ENCODE peak calls at places on chromosomes 2 and 18, in seven cellular contexts. One of them, this sample, is unnamed.

GRCh38 chr2:127085260-127085666 is 21.7 kb downstream of the BIN1 start:
- DNase-seq in activated naive CD4-positive, alpha-beta T cell treated with anti-CD3 and anti-CD28 coated beads for 36 hours: peak; percentile 32
- DNase-seq in HFFc6: peak; percentile 25
- DNase-seq in dermis blood vessel endothelial cell: no peak
- DNase-seq in GM10248: peak; percentile 52
- DNase-seq in memory B cell: no peak
- DNase-seq in stimulated activated CD8-positive, alpha-beta memory T cell treated with anti-CD3 and anti-CD28 coated beads, Interleukin-15, amount 100 ng/mL, for 24 hours: no peak
- DNase-seq in this sample: peak; percentile 68

GRCh38 chr2:165582863-165583506 is 113.5 kb downstream of the CSRNP3 start:
- DNase-seq in memory B cell: no peak
- DNase-seq in dermis blood vessel endothelial cell: no peak
- DNase-seq in stimulated activated CD8-positive, alpha-beta memory T cell treated with anti-CD3 and anti-CD28 coated beads, Interleukin-15, amount 100 ng/mL, for 24 hours: no peak
- DNase-seq in HFFc6: no peak
- DNase-seq in activated naive CD4-positive, alpha-beta T cell treated with anti-CD3 and anti-CD28 coated beads for 36 hours: no peak
- DNase-seq in GM10248: no peak
- DNase-seq in this sample: no peak

GRCh38 chr2:12498703-12499102 is 218.0 kb upstream of the TRIB2 start:
- DNase-seq in stimulated activated CD8-positive, alpha-beta memory T cell treated with anti-CD3 and anti-CD28 coated beads, Interleukin-15, amount 100 ng/mL, for 24 hours: no peak
- DNase-seq in HFFc6: peak; percentile 44
- DNase-seq in GM10248: no peak
- DNase-seq in activated naive CD4-positive, alpha-beta T cell treated with anti-CD3 and anti-CD28 coated beads for 36 hours: no peak
- DNase-seq in memory B cell: no peak
- DNase-seq in dermis blood vessel endothelial cell: peak; percentile 28
- DNase-seq in this sample: no peak

GRCh38 chr18:11251229-11251890 is 102.0 kb upstream of the PIEZO2 start:
- DNase-seq in memory B cell: no peak
- DNase-seq in GM10248: no peak
- DNase-seq in activated naive CD4-positive, alpha-beta T cell treated with anti-CD3 and anti-CD28 coated beads for 36 hours: no peak
- DNase-seq in dermis blood vessel endothelial cell: no peak
- DNase-seq in HFFc6: no peak
- DNase-seq in stimulated activated CD8-positive, alpha-beta memory T cell treated with anti-CD3 and anti-CD28 coated beads, Interleukin-15, amount 100 ng/mL, for 24 hours: no peak
- DNase-seq in this sample: no peak

GRCh38 chr18:79395761-79396404 is at the start of gene NFATC1:
- DNase-seq in stimulated activated CD8-positive, alpha-beta memory T cell treated with anti-CD3 and anti-CD28 coated beads, Interleukin-15, amount 100 ng/mL, for 24 hours: peak; percentile 55
- DNase-seq in activated naive CD4-positive, alpha-beta T cell treated with anti-CD3 and anti-CD28 coated beads for 36 hours: peak; percentile 92
- DNase-seq in GM10248: peak; percentile 83
- DNase-seq in HFFc6: peak; percentile 45
- DNase-seq in dermis blood vessel endothelial cell: peak; percentile 82
- DNase-seq in memory B cell: peak; percentile 75
- DNase-seq in this sample: peak; percentile 51

GRCh38 chr2:197515277-197515797 is 529 bp upstream of the MOB4 start:
- DNase-seq in memory B cell: no peak
- DNase-seq in GM10248: peak; percentile 14
- DNase-seq in activated naive CD4-positive, alpha-beta T cell treated with anti-CD3 and anti-CD28 coated beads for 36 hours: no peak
- DNase-seq in HFFc6: no peak
- DNase-seq in dermis blood vessel endothelial cell: no peak
- DNase-seq in stimulated activated CD8-positive, alpha-beta memory T cell treated with anti-CD3 and anti-CD28 coated beads, Interleukin-15, amount 100 ng/mL, for 24 hours: no peak
- DNase-seq in this sample: no peak

GRCh38 chr2:111523009-111523408 is 361.0 kb downstream of the ANAPC1 start:
- DNase-seq in HFFc6: no peak
- DNase-seq in activated naive CD4-positive, alpha-beta T cell treated with anti-CD3 and anti-CD28 coated beads for 36 hours: no peak
- DNase-seq in memory B cell: no peak
- DNase-seq in GM10248: no peak
- DNase-seq in dermis blood vessel endothelial cell: no peak
- DNase-seq in stimulated activated CD8-positive, alpha-beta memory T cell treated with anti-CD3 and anti-CD28 coated beads, Interleukin-15, amount 100 ng/mL, for 24 hours: no peak
- DNase-seq in this sample: no peak

GRCh38 chr18:10274327-10274726 is 180.1 kb upstream of the APCDD1 start:
- DNase-seq in activated naive CD4-positive, alpha-beta T cell treated with anti-CD3 and anti-CD28 coated beads for 36 hours: no peak
- DNase-seq in stimulated activated CD8-positive, alpha-beta memory T cell treated with anti-CD3 and anti-CD28 coated beads, Interleukin-15, amount 100 ng/mL, for 24 hours: no peak
- DNase-seq in dermis blood vessel endothelial cell: no peak
- DNase-seq in GM10248: no peak
- DNase-seq in memory B cell: no peak
- DNase-seq in HFFc6: peak; percentile 19
- DNase-seq in this sample: no peak

GRCh38 chr2:168160897-168161296 is 86.5 kb downstream of the STK39 start:
- DNase-seq in dermis blood vessel endothelial cell: peak; percentile 30
- DNase-seq in activated naive CD4-positive, alpha-beta T cell treated with anti-CD3 and anti-CD28 coated beads for 36 hours: peak; percentile 32
- DNase-seq in stimulated activated CD8-positive, alpha-beta memory T cell treated with anti-CD3 and anti-CD28 coated beads, Interleukin-15, amount 100 ng/mL, for 24 hours: no peak
- DNase-seq in GM10248: no peak
- DNase-seq in memory B cell: no peak
- DNase-seq in HFFc6: no peak
- DNase-seq in this sample: no peak

This sample was measured in stimulated activated effector memory CD8-positive, alpha-beta T cell treated with anti-CD3 and anti-CD28 coated beads, Interleukin-12 subunit alpha, Interleukin-12 subunit beta, amount 100 ng/mL, for 72 hours.